ENCODE peak calls at places on chromosomes 12 and 14, in eight cellular contexts. L is adipocyte, T is right cardiac atrium, P is heart right ventricle, S is left ventricle myocardium inferior, V is right lobe of liver, K is upper lobe of right lung, F is Peyer's patch. A is an unnamed sample.

GRCh38 chr12:22978962-22979361 is 354.0 kb downstream of the ETNK1 start:
- DNase-seq in L (peak; percentile 72), T (no peak), P (no peak), S (no peak), V (no peak), K (no peak), F (no peak), A (peak; percentile 97)

GRCh38 chr14:99812096-99812750 is 19.0 kb downstream of the EML1 start:
- DNase-seq in L (no peak), T (no peak), P (no peak), S (no peak), V (no peak), K (no peak), F (no peak), A (no peak)

GRCh38 chr14:71956920-71957563 is 24.8 kb downstream of the RGS6 start:
- DNase-seq in L (no peak), T (no peak), P (no peak), S (no peak), V (no peak), K (no peak), F (no peak), A (no peak)

GRCh38 chr14:66444271-66444987 is 41.7 kb upstream of the CCDC196 start:
- DNase-seq in L (peak; percentile 4), T (peak; percentile 53), P (peak; percentile 20), S (no peak), V (no peak), K (no peak), F (no peak), A (no peak)

GRCh38 chr14:60515244-60515695 is 6.3 kb downstream of the SIX6 start:
- DNase-seq in L (no peak), T (no peak), P (no peak), S (no peak), V (no peak), K (no peak), F (no peak), A (no peak)

GRCh38 chr14:90382491-90383125 is 14.2 kb upstream of the CALM1 start:
- DNase-seq in L (peak; percentile 87), T (peak; percentile 88), P (peak; percentile 73), S (peak; percentile 63), V (peak; percentile 60), K (peak; percentile 81), F (peak; percentile 83), A (peak; percentile 71)

GRCh38 chr12:113109872-113110623 is 25.5 kb downstream of the RASAL1 start:
- DNase-seq in L (no peak), T (no peak), P (no peak), S (no peak), V (no peak), K (no peak), F (no peak), A (no peak)

GRCh38 chr12:10098762-10099161 is at the start of gene CLEC1A:
- DNase-seq in L (peak; percentile 3), T (peak; percentile 73), P (peak; percentile 56), S (peak; percentile 23), V (no peak), K (no peak), F (no peak), A (no peak)

GRCh38 chr12:106602071-106602470 is 19.3 kb downstream of the RFX4 start:
- DNase-seq in L (no peak), T (no peak), P (no peak), S (no peak), V (no peak), K (no peak), F (no peak), A (no peak)

GRCh38 chr14:95341115-95341514 is 21.4 kb upstream of the CLMN start:
- DNase-seq in L (no peak), T (no peak), P (no peak), S (no peak), V (no peak), K (no peak), F (no peak), A (no peak)

GRCh38 chr12:95820096-95820703 is 29.6 kb upstream of the NTN4 start:
- DNase-seq in L (peak; percentile 80), T (no peak), P (peak; percentile 36), S (no peak), V (no peak), K (no peak), F (peak; percentile 75), A (peak; percentile 25)

GRCh38 chr12:124024263-124024678 is 51.3 kb downstream of the ZNF664 start:
- DNase-seq in L (peak; percentile 78), T (no peak), P (no peak), S (no peak), V (no peak), K (no peak), F (no peak), A (no peak)

GRCh38 chr12:16437281-16437816 is 89.9 kb downstream of the MGST1 start:
- DNase-seq in L (no peak), T (no peak), P (no peak), S (no peak), V (no peak), K (no peak), F (no peak), A (no peak)

GRCh38 chr12:24767016-24767415 is 181.9 kb downstream of the BCAT1 start:
- DNase-seq in L (no peak), T (no peak), P (no peak), S (no peak), V (no peak), K (no peak), F (no peak), A (no peak)

GRCh38 chr14:51442513-51443175 is 202.6 kb downstream of the TMX1 start:
- DNase-seq in L (peak; percentile 94), T (no peak), P (no peak), S (no peak), V (no peak), K (no peak), F (no peak), A (peak; percentile 98)

GRCh38 chr14:78202976-78203375 is 32.8 kb downstream of the NRXN3 start:
- DNase-seq in L (no peak), T (no peak), P (no peak), S (no peak), V (no peak), K (no peak), F (no peak), A (no peak)

GRCh38 chr14:55109846-55110245 is 19.2 kb upstream of the LGALS3 start:
- DNase-seq in L (no peak), T (no peak), P (no peak), S (no peak), V (no peak), K (no peak), F (no peak), A (no peak)

GRCh38 chr12:88763536-88764100 is 183.3 kb upstream of the KITLG start:
- DNase-seq in L (peak; percentile 52), T (no peak), P (no peak), S (no peak), V (no peak), K (no peak), F (no peak), A (no peak)

GRCh38 chr12:75656650-75657049 is 145.2 kb upstream of the KRR1 start:
- DNase-seq in L (peak; percentile 80), T (no peak), P (no peak), S (no peak), V (no peak), K (no peak), F (no peak), A (peak; percentile 83)

DNA sequence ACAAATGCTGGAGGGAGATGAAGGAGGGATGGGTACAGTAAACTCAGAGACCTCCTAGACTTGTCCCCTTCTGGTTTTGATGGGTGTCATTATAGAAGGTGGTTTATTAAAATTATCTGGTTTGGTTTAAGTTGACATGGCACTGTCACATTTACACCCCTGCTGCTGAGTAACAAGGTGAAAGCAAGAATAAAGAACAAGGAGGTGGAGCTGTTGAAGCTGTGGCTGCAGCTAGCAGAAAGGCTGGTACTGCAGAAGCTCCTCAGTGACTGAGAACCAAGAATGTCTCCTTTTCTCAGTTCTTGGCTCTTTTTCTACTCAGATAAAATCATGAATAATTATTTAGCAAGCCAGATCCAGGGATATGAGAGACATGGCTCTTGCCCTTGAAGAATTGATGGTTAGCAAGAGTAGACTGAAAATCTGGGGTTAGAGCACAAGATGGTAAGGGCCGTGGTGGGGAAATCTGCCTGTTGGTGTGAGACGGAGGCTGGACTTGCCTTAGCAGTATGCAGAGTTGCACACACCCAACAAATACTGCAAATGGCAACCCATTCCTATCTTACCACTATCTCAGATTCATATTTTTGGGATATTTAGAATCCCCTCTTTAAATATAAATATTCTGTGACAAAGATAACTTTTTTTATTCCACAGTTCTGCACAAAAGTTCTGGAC is at the start of gene GZMH:
- DNase-seq in L (no peak), T (no peak), P (no peak), S (no peak), V (no peak), K (no peak), F (no peak), A (no peak)
- H3K4me3 ChIP-seq in L (no peak within 1 kb of the TSS), T (no peak within 1 kb of the TSS), P (peak within 1 kb of the TSS; percentile 23), S (no peak within 1 kb of the TSS), V (no peak within 1 kb of the TSS), K (no peak within 1 kb of the TSS), F (no peak within 1 kb of the TSS), A (no peak within 1 kb of the TSS)

DNA sequence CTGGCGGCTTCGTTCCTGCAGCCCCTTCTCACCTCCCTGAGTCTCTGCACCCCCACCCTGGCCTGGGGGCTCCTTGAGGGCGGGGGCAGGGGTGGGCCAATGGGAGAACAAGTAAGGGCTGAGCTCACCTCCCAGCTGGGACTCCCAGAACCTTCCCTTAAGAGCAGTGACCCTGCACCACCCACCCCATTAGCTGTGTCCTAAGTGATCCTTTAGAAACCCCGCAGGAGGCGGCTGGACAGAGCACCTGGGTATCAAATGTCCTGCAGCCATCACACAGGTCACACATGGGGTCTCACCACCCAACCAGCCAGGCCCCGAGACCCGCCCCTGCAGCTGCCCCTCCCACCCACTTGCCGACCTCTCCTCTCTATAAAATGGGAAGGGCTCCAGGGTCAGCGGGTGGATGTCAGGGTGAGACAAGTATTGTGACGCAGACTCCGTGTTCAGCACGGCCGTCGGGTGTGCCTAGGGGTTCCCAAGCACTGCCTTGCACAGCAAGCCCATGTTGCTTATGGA is 151.2 kb upstream of the C14orf180 start:
- DNase-seq in L (no peak), T (peak; percentile 22), P (no peak), S (no peak), V (no peak), K (peak; percentile 38), F (no peak), A (no peak)
- H3K4me1 ChIP-seq in L (no peaks in the 10 kb centered on the region), T (no peaks in the 10 kb centered on the region), P (no peaks in the 10 kb centered on the region), S (peaks cover 10% of the 10 kb centered on the region), V (no peaks in the 10 kb centered on the region), K (no peaks in the 10 kb centered on the region), F (no peaks in the 10 kb centered on the region), A (no peaks in the 10 kb centered on the region)

DNA sequence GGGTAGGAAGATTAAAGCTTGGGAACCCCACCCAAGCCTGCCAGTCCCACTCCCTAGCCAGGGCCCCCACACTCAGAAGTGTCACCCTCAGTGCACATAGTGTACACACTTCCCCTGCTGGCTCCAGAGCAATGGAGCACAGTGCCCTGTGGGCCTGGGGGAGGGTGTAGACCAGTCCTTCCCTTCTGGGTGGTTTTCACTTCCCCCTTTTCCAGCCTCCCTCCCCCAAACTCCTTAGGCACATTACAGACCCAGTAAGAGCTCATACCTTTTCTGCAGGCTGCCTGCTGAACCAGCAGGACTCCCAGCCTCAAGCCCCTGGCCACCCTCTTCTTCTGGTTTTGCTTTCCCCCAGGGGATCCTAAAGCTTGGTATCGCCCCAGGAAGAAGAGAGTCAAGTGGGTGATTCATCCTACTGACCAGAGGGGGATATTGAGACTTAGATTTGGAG is at the start of gene ZNF385A:
- DNase-seq in L (no peak), T (peak; percentile 75), P (no peak), S (peak; percentile 33), V (no peak), K (peak; percentile 80), F (peak; percentile 68), A (no peak)
- H3K4me3 ChIP-seq in L (no peak within 1 kb of the TSS), T (no peak within 1 kb of the TSS), P (peak within 1 kb of the TSS; percentile 49), S (peak within 1 kb of the TSS; percentile 30), V (no peak within 1 kb of the TSS), K (peak within 1 kb of the TSS; percentile 32), F (no peak within 1 kb of the TSS), A (no peak within 1 kb of the TSS)

GRCh38 chr12:52872644-52873384 is 24.0 kb upstream of the KRT78 start:
- DNase-seq in L (no peak), T (no peak), P (no peak), S (no peak), V (no peak), K (no peak), F (no peak), A (no peak)
- H3K4me1 ChIP-seq in L (peaks cover 42% of the 10 kb centered on the region), T (peaks cover 6% of the 10 kb centered on the region), P (peaks cover 42% of the 10 kb centered on the region), S (peaks cover 40% of the 10 kb centered on the region), V (no peaks in the 10 kb centered on the region), K (peaks cover 30% of the 10 kb centered on the region), F (peaks cover 4% of the 10 kb centered on the region), A (peaks cover 42% of the 10 kb centered on the region)

A was measured in astrocyte.